ENCODE peak calls at places on chromosomes 5 and 9, in eight cellular contexts. G is lower lobe of right lung, F is cardiac muscle cell, Y is neural progenitor cell, B is adipocyte, O is aorta, V is GM23248, Z is BE2C. W is an unnamed sample.

GRCh38 chr9:135526730-135527571 is 5.7 kb downstream of the LCN1 start:
- DNase-seq in Z (no peak), V (no peak), Y (peak; percentile 31), O (no peak), B (no peak), F (no peak), G (peak; percentile 36), W (peak; percentile 31)

GRCh38 chr9:34654317-34655083 is 2.5 kb downstream of the IL11RA start:
- DNase-seq in V (peak; percentile 79), Z (peak; percentile 98), Y (no peak), F (peak; percentile 76), O (peak; percentile 87), B (peak; percentile 91), G (no peak), W (no peak)

GRCh38 chr5:38373733-38374132 is 115.4 kb downstream of the EGFLAM start:
- DNase-seq in Y (no peak), V (no peak), G (no peak), O (no peak), Z (no peak), B (peak; percentile 5), F (peak; percentile 73), W (no peak)

GRCh38 chr5:128681764-128682664 is 144.0 kb upstream of the FBN2 start:
- DNase-seq in Y (peak; percentile 19), V (peak; percentile 2), O (no peak), F (peak; percentile 41), Z (no peak), B (no peak), G (no peak), W (no peak)

GRCh38 chr5:37002176-37002751 is 125.7 kb downstream of the NIPBL start:
- DNase-seq in Z (no peak), Y (no peak), B (no peak), F (no peak), G (no peak), O (no peak), V (no peak), W (no peak)

GRCh38 chr9:137987244-137988030 is 109.9 kb downstream of the CACNA1B start:
- DNase-seq in G (no peak), Z (no peak), F (no peak), O (no peak), V (peak; percentile 4), Y (no peak), B (no peak), W (no peak)

GRCh38 chr5:102815560-102816324 is 60.6 kb downstream of the PAM start:
- DNase-seq in V (peak; percentile 29), O (no peak), Z (no peak), F (peak; percentile 27), B (no peak), Y (no peak), G (no peak), W (no peak)

GRCh38 chr5:180648658-180649296 is 623 bp downstream of the FLT4 start:
- DNase-seq in O (no peak), Y (peak; percentile 85), F (no peak), Z (no peak), B (peak; percentile 14), V (no peak), G (no peak), W (no peak)

GRCh38 chr5:59069438-59070079 is 486.7 kb downstream of the RAB3C start:
- DNase-seq in Y (no peak), F (peak; percentile 96), Z (peak; percentile 67), B (peak; percentile 59), V (peak; percentile 96), G (no peak), O (no peak), W (no peak)

GRCh38 chr5:122220498-122220897 is 91.2 kb downstream of the ZNF474 start:
- DNase-seq in O (peak; percentile 49), F (no peak), Z (no peak), B (no peak), Y (no peak), G (no peak), V (no peak), W (no peak)

GRCh38 chr5:135557034-135557838 is 21.5 kb upstream of the NEUROG1 start:
- DNase-seq in Z (no peak), V (no peak), Y (no peak), G (no peak), F (no peak), O (no peak), B (no peak), W (no peak)

GRCh38 chr9:107218834-107219485 is 64.1 kb upstream of the RAD23B start:
- DNase-seq in F (no peak), V (no peak), Z (no peak), Y (no peak), B (no peak), O (no peak), G (no peak), W (no peak)

GRCh38 chr9:134443169-134444039 is 117.1 kb downstream of the RXRA start:
- DNase-seq in Y (peak; percentile 83), F (peak; percentile 90), Z (peak; percentile 90), B (peak; percentile 90), G (peak; percentile 91), O (peak; percentile 92), V (peak; percentile 96), W (peak; percentile 78)

GRCh38 chr5:96733771-96734498 is 71.8 kb downstream of the CAST start:
- DNase-seq in Z (no peak), V (peak; percentile 44), O (no peak), B (no peak), Y (no peak), G (no peak), F (no peak), W (no peak)

GRCh38 chr5:168407222-168407621 is 79.0 kb upstream of the RARS1 start:
- DNase-seq in Z (no peak), V (no peak), Y (no peak), G (no peak), B (no peak), F (peak; percentile 48), O (no peak), W (no peak)

GRCh38 chr9:32589083-32589713 is 16.2 kb upstream of the NDUFB6 start:
- DNase-seq in V (peak; percentile 71), Y (peak; percentile 57), B (peak; percentile 74), F (peak; percentile 72), Z (no peak), O (no peak), G (no peak), W (no peak)

GRCh38 chr5:137891849-137892248 is 2.6 kb downstream of the PKD2L2 start:
- DNase-seq in G (no peak), Y (no peak), O (no peak), F (no peak), Z (no peak), B (no peak), V (no peak), W (no peak)

GRCh38 chr5:92849798-92850197 is 731.2 kb downstream of the NR2F1-AS1 start:
- DNase-seq in O (no peak), G (no peak), Z (no peak), B (no peak), V (no peak), F (no peak), Y (no peak), W (no peak)

DNA sequence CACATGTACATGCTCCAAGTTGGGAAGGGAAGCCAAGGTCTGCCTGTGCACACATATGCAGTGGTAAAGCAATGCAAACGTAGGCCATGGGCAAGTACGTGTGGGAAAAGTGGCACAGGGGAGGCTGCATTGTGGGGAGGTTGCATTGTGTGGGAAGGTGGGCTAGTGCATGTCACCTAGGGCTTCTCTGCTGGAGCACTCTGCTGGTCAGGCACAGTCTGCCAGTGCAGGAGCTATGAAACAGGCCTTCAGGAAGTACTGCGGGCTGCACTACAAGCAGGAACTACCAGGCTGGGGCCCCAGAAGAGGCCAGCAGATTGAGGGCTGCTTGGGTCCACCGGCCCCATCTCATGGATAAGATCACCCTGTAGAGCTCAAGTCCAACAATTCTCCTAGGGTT is 1694.6 kb upstream of the CDH6 start:
- DNase-seq in Z (no peak), B (no peak), O (no peak), G (no peak), Y (no peak), F (no peak), V (no peak), W (no peak)
- H3K9me3 ChIP-seq in Z (no peaks in the 10 kb centered on the region), B (peaks cover 20% of the 10 kb centered on the region), O (peaks cover 2% of the 10 kb centered on the region), G (peaks cover 28% of the 10 kb centered on the region), Y (no peaks in the 10 kb centered on the region), F (no peaks in the 10 kb centered on the region), V (no peaks in the 10 kb centered on the region), W (no peaks in the 10 kb centered on the region)

GRCh38 chr5:42570946-42571625 is 147.8 kb downstream of the GHR start:
- DNase-seq in O (no peak), V (peak; percentile 48), G (no peak), F (no peak), Y (no peak), B (no peak), Z (no peak), W (no peak)

GRCh38 chr5:42564689-42565356 is 141.6 kb downstream of the GHR start:
- DNase-seq in F (no peak), Y (no peak), B (no peak), O (no peak), Z (no peak), G (no peak), V (no peak), W (no peak)

GRCh38 chr5:42569953-42570548 is 146.8 kb downstream of the GHR start:
- DNase-seq in G (no peak), O (no peak), Z (no peak), Y (no peak), B (no peak), V (no peak), F (no peak), W (no peak)

GRCh38 chr5:42569325-42569724 is 146.1 kb downstream of the GHR start:
- DNase-seq in Y (no peak), F (no peak), V (no peak), Z (no peak), G (no peak), B (no peak), O (no peak), W (no peak)

GRCh38 chr5:42566658-42567313 is 143.5 kb downstream of the GHR start:
- DNase-seq in Z (no peak), Y (no peak), O (no peak), B (peak; percentile 72), G (no peak), V (no peak), F (peak; percentile 55), W (no peak)
- H3K4me3 ChIP-seq in Z (no peak overlapping the region), Y (no peak overlapping the region), O (peak overlapping the region; percentile 6), B (peak overlapping the region; percentile 67), G (no peak overlapping the region), V (no peak overlapping the region), F (no peak overlapping the region), W (no peak overlapping the region)

GRCh38 chr5:2740849-2741555 is 10.5 kb downstream of the IRX2 start:
- DNase-seq in G (no peak), O (no peak), B (no peak), Z (no peak), F (no peak), V (peak; percentile 73), Y (peak; percentile 42), W (no peak)
- H3K27me3 ChIP-seq in G (peaks cover 84% of the 10 kb centered on the region), O (no peaks in the 10 kb centered on the region), B (no peaks in the 10 kb centered on the region), Z (peaks cover 18% of the 10 kb centered on the region), F (peaks cover 99% of the 10 kb centered on the region), V (no peaks in the 10 kb centered on the region), Y (peaks cover 88% of the 10 kb centered on the region), W (peaks cover 3% of the 10 kb centered on the region)

GRCh38 chr9:38761999-38762398 is 42.1 kb upstream of the FAM240B start:
- DNase-seq in G (no peak), Y (no peak), O (no peak), B (no peak), F (no peak), V (no peak), Z (peak; percentile 72), W (no peak)

DNA sequence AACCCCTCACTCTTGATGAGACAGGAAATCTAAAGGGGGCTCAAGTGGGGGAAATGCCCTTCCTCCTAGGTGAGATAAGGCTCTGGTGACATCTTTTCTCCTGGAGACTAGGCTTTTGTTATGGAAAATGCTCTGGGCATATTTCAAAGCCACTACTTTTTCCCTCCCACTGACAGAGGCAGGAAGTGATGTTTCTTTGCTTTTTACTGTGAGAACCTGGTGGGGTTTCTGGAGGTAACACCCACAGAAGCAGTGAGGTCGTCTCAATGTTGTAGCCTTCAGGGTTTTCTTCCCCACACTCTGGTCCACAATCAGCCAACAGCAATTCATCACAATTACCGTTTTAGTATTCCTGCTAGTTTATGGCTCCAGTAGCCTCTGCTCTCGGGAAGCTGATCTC is 41.4 kb upstream of the FAM240B start:
- DNase-seq in V (no peak), F (no peak), B (no peak), Y (peak; percentile 5), O (no peak), G (no peak), Z (no peak), W (no peak)
- H3K9me3 ChIP-seq in V (no peaks in the 10 kb centered on the region), F (no peaks in the 10 kb centered on the region), B (no peaks in the 10 kb centered on the region), Y (no peaks in the 10 kb centered on the region), O (no peaks in the 10 kb centered on the region), G (no peaks in the 10 kb centered on the region), Z (no peaks in the 10 kb centered on the region), W (no peaks in the 10 kb centered on the region)